ENCODE peak calls at places on chromosomes 13 and 19, in six cellular contexts. H is GM23338, G is spleen, O is sigmoid colon, Q is Panc1, Y is breast epithelium. E is an unnamed sample.

GRCh38 chr13:48571121-48571901 is 38.4 kb upstream of the RCBTB2 start:
- DNase-seq in H (no peak), G (no peak), O (no peak), Q (no peak), Y (no peak), E (no peak)

GRCh38 chr13:36665630-36666029 is 8.2 kb upstream of the SERTM1 start:
- DNase-seq in H (no peak), G (no peak), O (no peak), Q (no peak), Y (no peak), E (no peak)

GRCh38 chr19:10543420-10544241 is at the start of gene ATG4D:
- DNase-seq in H (peak), G (peak), O (peak), Q (no peak), Y (peak), E (peak)

GRCh38 chr13:73777134-73777533 is 357.1 kb downstream of the KLF12 start:
- DNase-seq in H (no peak), G (no peak), O (no peak), Q (no peak), Y (no peak), E (no peak)

GRCh38 chr13:57629821-57630235 is 1.7 kb upstream of the PCDH17 start:
- DNase-seq in H (peak), G (peak), O (peak), Q (no peak), Y (no peak), E (peak)

GRCh38 chr13:59664586-59664985 is 499.1 kb downstream of the DIAPH3 start:
- DNase-seq in H (no peak), G (no peak), O (no peak), Q (no peak), Y (no peak), E (no peak)

GRCh38 chr19:9836021-9836420 is 903 bp downstream of the PIN1 start:
- DNase-seq in H (no peak), G (no peak), O (no peak), Q (no peak), Y (no peak), E (no peak)

GRCh38 chr13:82647540-82647939 is 1234.7 kb downstream of the SLITRK1 start:
- DNase-seq in H (peak), G (no peak), O (no peak), Q (no peak), Y (no peak), E (no peak)

GRCh38 chr19:33405491-33406461 is 32.3 kb downstream of the CEBPG start:
- DNase-seq in H (no peak), G (peak), O (peak), Q (no peak), Y (no peak), E (no peak)

GRCh38 chr13:47168086-47168485 is 271.2 kb upstream of the HTR2A start:
- DNase-seq in H (no peak), G (no peak), O (no peak), Q (no peak), Y (no peak), E (no peak)

GRCh38 chr13:75226092-75226491 is 255.9 kb downstream of the TBC1D4 start:
- DNase-seq in H (peak), G (no peak), O (no peak), Q (no peak), Y (no peak), E (no peak)

GRCh38 chr19:12721656-12722565 is 1.8 kb downstream of the TNPO2 start:
- DNase-seq in H (peak), G (peak), O (peak), Q (no peak), Y (peak), E (peak)

GRCh38 chr19:12574036-12574435 is 22.8 kb upstream of the ZNF564 start:
- DNase-seq in H (peak), G (peak), O (no peak), Q (no peak), Y (no peak), E (no peak)

GRCh38 chr13:99269627-99270252 is 11.6 kb upstream of the GPR18 start:
- DNase-seq in H (peak), G (no peak), O (no peak), Q (peak), Y (no peak), E (no peak)

GRCh38 chr19:43620061-43621001 is 902 bp upstream of the ZNF428 start:
- DNase-seq in H (no peak), G (no peak), O (no peak), Q (no peak), Y (no peak), E (no peak)

GRCh38 chr19:32397736-32398135 is 7.8 kb upstream of the DPY19L3 start:
- DNase-seq in H (no peak), G (no peak), O (no peak), Q (no peak), Y (no peak), E (no peak)

GRCh38 chr19:56838930-56839664 is 1.4 kb downstream of the PEG3 start:
- DNase-seq in H (no peak), G (peak), O (peak), Q (no peak), Y (peak), E (peak)

GRCh38 chr13:28455580-28456194 is 39.2 kb downstream of the FLT1 start:
- DNase-seq in H (peak), G (no peak), O (no peak), Q (no peak), Y (no peak), E (no peak)

GRCh38 chr19:56377105-56377924 is 16.0 kb downstream of the ZNF582 start:
- DNase-seq in H (peak), G (no peak), O (no peak), Q (no peak), Y (no peak), E (no peak)

GRCh38 chr19:18651738-18652137 is 14.9 kb downstream of the KLHL26 start:
- DNase-seq in H (no peak), G (no peak), O (no peak), Q (no peak), Y (no peak), E (no peak)

GRCh38 chr19:18651300-18651699 is 14.5 kb downstream of the KLHL26 start:
- DNase-seq in H (no peak), G (no peak), O (no peak), Q (no peak), Y (no peak), E (no peak)

GRCh38 chr19:18650048-18650435 is 13.2 kb downstream of the KLHL26 start:
- DNase-seq in H (no peak), G (no peak), O (peak), Q (no peak), Y (no peak), E (no peak)

GRCh38 chr19:18649371-18650047 is 12.7 kb downstream of the KLHL26 start:
- DNase-seq in H (no peak), G (peak), O (peak), Q (no peak), Y (no peak), E (no peak)

DNA sequence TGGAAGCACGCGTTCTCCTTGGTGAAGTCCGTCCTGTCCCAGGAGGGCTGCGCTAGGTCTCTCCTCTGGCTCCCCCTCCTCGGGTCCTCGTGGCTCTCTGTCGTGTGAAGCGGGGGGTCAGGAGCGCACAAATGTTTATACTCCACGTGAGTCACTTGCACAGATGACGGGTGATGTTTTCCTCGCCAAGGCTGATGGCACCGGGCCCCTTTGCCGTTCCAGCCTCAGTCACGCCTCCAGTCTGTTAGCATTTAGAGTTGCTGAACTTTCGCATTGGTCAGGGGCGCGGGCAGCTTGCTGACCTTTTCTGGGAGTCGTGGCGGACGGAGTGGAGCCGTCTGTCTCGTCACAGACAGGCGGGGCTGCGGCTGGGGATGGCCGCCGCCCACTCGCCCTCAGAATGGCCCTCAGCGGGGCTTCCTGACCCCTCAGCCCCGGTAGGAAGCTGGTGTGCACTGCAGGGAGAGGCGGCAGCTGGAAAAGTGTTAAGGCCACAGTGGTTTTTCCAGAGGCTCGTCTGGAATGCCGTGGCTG is 13.7 kb downstream of the KLHL26 start:
- DNase-seq in H (no peak), G (no peak), O (peak), Q (no peak), Y (no peak), E (peak)
- TF ChIP-seq POLR2AphosphoS5 in H (no peak), G (peak), O (peak), Q (no peak), Y (peak), E (peak)

GRCh38 chr19:2243274-2244121 is 5.6 kb upstream of the AMH start:
- DNase-seq in H (no peak), G (no peak), O (no peak), Q (no peak), Y (no peak), E (no peak)

GRCh38 chr19:2242811-2243210 is 6.2 kb downstream of the SF3A2 start:
- DNase-seq in H (no peak), G (no peak), O (no peak), Q (no peak), Y (no peak), E (no peak)

GRCh38 chr19:2240881-2241760 is 4.5 kb downstream of the SF3A2 start:
- DNase-seq in H (no peak), G (no peak), O (no peak), Q (no peak), Y (no peak), E (no peak)

GRCh38 chr19:2244122-2244411 is 5.1 kb upstream of the AMH start:
- DNase-seq in H (no peak), G (no peak), O (no peak), Q (no peak), Y (no peak), E (no peak)

GRCh38 chr19:2242092-2242537 is 5.5 kb downstream of the SF3A2 start:
- DNase-seq in H (no peak), G (no peak), O (no peak), Q (no peak), Y (no peak), E (no peak)
- TF ChIP-seq POLR2AphosphoS5 in H (no peak), G (no peak), O (no peak), Q (no peak), Y (no peak), E (no peak)

GRCh38 chr19:3576696-3577443 is 4.1 kb downstream of the HMG20B start:
- DNase-seq in H (peak), G (no peak), O (peak), Q (no peak), Y (no peak), E (peak)
- TF ChIP-seq POLR2AphosphoS5 in H (peak), G (peak), O (no peak), Q (no peak), Y (no peak), E (no peak)

GRCh38 chr19:7533281-7533819 is 2.2 kb upstream of the PNPLA6 start:
- DNase-seq in H (peak), G (peak), O (peak), Q (no peak), Y (peak), E (peak)

GRCh38 chr19:7535035-7535992 is at the start of gene PNPLA6:
- DNase-seq in H (peak), G (peak), O (peak), Q (peak), Y (peak), E (peak)

GRCh38 chr19:7534531-7534980 is 961 bp upstream of the PNPLA6 start:
- DNase-seq in H (peak), G (no peak), O (peak), Q (no peak), Y (peak), E (peak)

GRCh38 chr19:7535993-7536685 is 622 bp downstream of the PNPLA6 start:
- DNase-seq in H (peak), G (no peak), O (no peak), Q (no peak), Y (no peak), E (no peak)

DNA sequence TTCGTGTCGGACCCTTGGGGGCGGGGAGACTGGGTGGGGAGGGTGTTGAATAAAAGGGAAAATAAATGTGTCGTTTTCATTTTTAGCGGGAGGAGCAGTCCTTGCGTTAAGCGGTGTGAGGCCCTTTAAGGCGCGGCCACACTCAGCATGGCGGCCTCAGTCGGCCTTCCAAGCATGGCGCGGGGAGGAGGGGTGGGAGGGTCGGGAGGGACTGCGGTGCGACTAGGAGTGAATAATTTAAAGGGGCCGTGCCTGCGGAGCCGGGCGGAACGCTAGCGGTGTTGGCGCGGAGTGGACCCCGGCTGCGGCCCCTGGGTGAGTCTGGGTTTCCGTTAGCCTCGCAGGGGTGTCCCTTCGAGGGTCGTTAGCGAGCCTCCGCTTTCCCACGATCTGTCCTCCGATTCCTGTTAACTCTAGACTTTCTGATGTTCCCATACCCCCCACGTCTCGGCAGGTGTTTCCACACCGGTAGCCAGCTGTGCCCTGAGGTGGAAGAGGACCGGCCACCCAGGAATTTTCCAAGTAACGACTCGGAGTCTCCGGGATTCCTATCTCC is 1.5 kb upstream of the PNPLA6 start:
- DNase-seq in H (peak), G (peak), O (peak), Q (no peak), Y (peak), E (peak)
- TF ChIP-seq POLR2AphosphoS5 in H (peak), G (peak), O (peak), Q (peak), Y (peak), E (peak)

GRCh38 chr19:1425102-1425842 is 12.9 kb upstream of the RPS15 start:
- DNase-seq in H (no peak), G (no peak), O (no peak), Q (no peak), Y (no peak), E (no peak)
- TF ChIP-seq POLR2AphosphoS5 in H (no peak), G (no peak), O (no peak), Q (no peak), Y (no peak), E (no peak)

DNA sequence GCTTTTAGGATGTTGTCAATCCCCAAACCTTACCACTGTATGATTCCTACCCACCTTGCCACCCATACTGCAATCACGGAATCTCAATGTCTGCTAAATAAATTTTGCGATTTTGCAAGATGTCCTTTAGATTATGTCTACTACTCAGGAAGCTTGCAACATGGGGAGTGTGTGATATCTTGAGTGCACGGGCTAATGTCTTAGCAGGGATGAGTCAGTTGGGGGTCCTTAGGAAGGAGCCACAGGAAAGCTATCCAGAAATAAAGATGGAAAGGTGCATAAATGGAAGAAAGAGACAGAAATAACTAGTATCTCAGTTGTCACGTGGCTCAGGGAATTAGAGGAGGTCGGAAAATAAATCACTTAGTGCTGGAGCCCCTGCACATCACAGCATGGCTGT is 77.1 kb downstream of the NALCN start:
- DNase-seq in H (no peak), G (no peak), O (no peak), Q (no peak), Y (no peak), E (no peak)
- TF ChIP-seq POLR2AphosphoS5 in H (no peak), G (no peak), O (no peak), Q (no peak), Y (no peak), E (no peak)

GRCh38 chr13:93266681-93267080 is 40.1 kb downstream of the GPC6 start:
- DNase-seq in H (no peak), G (no peak), O (no peak), Q (no peak), Y (no peak), E (no peak)
- TF ChIP-seq POLR2AphosphoS5 in H (no peak), G (no peak), O (no peak), Q (no peak), Y (no peak), E (no peak)